ENCODE peak calls at places on chromosome 7, in nine cellular contexts. C is foreskin fibroblast, K is fibroblast of lung, O is cardiac fibroblast, I is fibroblast of the aortic adventitia, Z is neural crest cell, F is dorsolateral prefrontal cortex, M is thoracic aorta, J is Caco-2. S is an unnamed sample.
A peak's percentile ranks its signal among the peaks of the same experiment; 100 is the strongest.

GRCh38 chr7:158407581-158408331 is 179.9 kb downstream of the PTPRN2 start:
- DNase-seq in C (peak; percentile 13), K (peak; percentile 17), O (peak; percentile 55), I (no peak), Z (no peak), F (no peak), M (no peak), J (no peak), S (no peak)

GRCh38 chr7:137816696-137817320 is 30.0 kb downstream of the DGKI start:
- DNase-seq in C (peak; percentile 69), K (no peak), O (peak; percentile 55), I (peak; percentile 66), Z (no peak), F (no peak), M (no peak), J (no peak), S (no peak)

GRCh38 chr7:139680676-139681462 is 96.9 kb downstream of the HIPK2 start:
- DNase-seq in C (peak; percentile 96), K (peak; percentile 99), O (peak; percentile 99), I (peak; percentile 96), Z (no peak), F (peak; percentile 85), M (peak; percentile 92), J (no peak), S (peak; percentile 72)

GRCh38 chr7:106488465-106488864 is 172.5 kb downstream of the CCDC71L start:
- DNase-seq in C (no peak), K (no peak), O (no peak), I (no peak), Z (no peak), F (no peak), M (no peak), J (no peak), S (no peak)

GRCh38 chr7:30312186-30312585 is 27.8 kb downstream of the ZNRF2 start:
- DNase-seq in C (no peak), K (peak; percentile 42), O (no peak), I (no peak), Z (no peak), F (no peak), M (no peak), J (no peak), S (no peak)

GRCh38 chr7:73827568-73828106 is 3.2 kb upstream of the CLDN4 start:
- DNase-seq in C (no peak), K (no peak), O (no peak), I (no peak), Z (no peak), F (no peak), M (no peak), J (peak; percentile 80), S (no peak)

GRCh38 chr7:112414855-112415490 is 35.3 kb upstream of the IFRD1 start:
- DNase-seq in C (peak; percentile 63), K (peak; percentile 27), O (peak; percentile 72), I (peak; percentile 60), Z (no peak), F (no peak), M (no peak), J (no peak), S (no peak)

GRCh38 chr7:26265499-26266075 is 26.1 kb upstream of the SNX10 start:
- DNase-seq in C (no peak), K (peak; percentile 2), O (no peak), I (no peak), Z (no peak), F (no peak), M (no peak), J (no peak), S (no peak)

GRCh38 chr7:90923576-90923975 is 327.5 kb downstream of the CDK14 start:
- DNase-seq in C (peak; percentile 19), K (no peak), O (no peak), I (no peak), Z (no peak), F (no peak), M (no peak), J (no peak), S (no peak)

GRCh38 chr7:155669717-155670505 is 25.4 kb downstream of the RBM33 start:
- DNase-seq in C (peak; percentile 85), K (peak; percentile 47), O (peak; percentile 57), I (peak; percentile 53), Z (no peak), F (no peak), M (no peak), J (no peak), S (no peak)

GRCh38 chr7:135879238-135879637 is 97.9 kb downstream of the MTPN start:
- DNase-seq in C (no peak), K (peak; percentile 86), O (peak; percentile 34), I (peak; percentile 42), Z (no peak), F (no peak), M (no peak), J (no peak), S (no peak)

DNA sequence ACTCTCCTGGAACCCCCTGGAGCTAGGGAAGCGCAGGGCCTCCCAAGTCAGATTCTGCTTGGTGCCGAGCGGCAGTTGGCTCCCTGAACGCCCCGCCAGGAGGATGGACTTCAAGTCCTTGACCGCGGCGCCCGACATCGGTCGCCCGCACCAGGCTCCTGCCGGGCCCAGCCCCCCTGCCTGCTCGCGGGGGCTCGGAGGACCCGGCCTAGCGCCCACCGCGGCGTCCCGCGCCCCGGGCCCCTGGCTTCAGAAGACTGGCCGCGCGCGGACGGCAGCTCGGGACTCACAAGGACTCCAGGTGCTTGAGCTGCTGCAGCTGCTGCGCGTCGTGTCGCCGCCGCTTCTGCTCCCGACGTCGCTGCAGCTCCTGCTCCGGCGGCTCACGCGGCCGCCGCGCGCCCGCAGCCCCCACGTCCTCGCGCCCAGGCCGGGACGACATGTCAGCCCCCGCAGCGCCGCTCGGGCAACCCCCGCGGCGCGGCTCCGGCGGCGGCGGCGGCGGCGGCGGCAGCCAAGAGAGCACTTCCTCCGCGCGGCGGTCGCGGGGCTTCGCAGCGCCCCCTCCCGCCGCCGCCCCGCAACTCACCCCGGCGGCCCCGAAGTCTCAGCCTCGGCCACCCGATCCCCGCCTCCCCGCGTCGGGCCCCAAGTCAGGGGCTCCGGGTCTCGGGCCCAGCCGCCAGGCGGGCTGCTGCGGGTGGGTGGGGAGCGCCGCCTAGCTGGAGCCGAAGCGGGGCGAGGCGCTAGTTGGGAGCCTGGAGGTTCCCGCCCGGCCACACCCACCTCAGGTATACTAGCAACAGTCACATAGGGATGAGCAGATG is at the start of gene RP9:
- DNase-seq in C (peak; percentile 86), K (peak; percentile 63), O (peak; percentile 51), I (peak; percentile 37), Z (peak; percentile 72), F (peak; percentile 70), M (no peak), J (peak; percentile 84), S (peak; percentile 76)
- TF ChIP-seq CTCF in C (peak; percentile 16), K (peak; percentile 10), O (no peak), I (peak; percentile 38), Z (peak; percentile 68), F (peak; percentile 73), M (peak; percentile 39), J (peak; percentile 61), S (peak; percentile 53)

GRCh38 chr7:43353902-43354301 is 229.0 kb upstream of the STK17A start:
- DNase-seq in C (no peak), K (no peak), O (peak; percentile 5), I (no peak), Z (no peak), F (no peak), M (no peak), J (no peak), S (no peak)
- TF ChIP-seq CTCF in C (no peak), K (no peak), O (peak; percentile 8), I (no peak), Z (peak; percentile 22), F (no peak), M (no peak), J (no peak), S (no peak)

GRCh38 chr7:115676707-115677106 is 353.9 kb downstream of the TFEC start:
- DNase-seq in C (no peak), K (no peak), O (no peak), I (no peak), Z (no peak), F (no peak), M (no peak), J (no peak), S (no peak)

GRCh38 chr7:115679423-115679822 is 351.1 kb downstream of the TFEC start:
- DNase-seq in C (peak; percentile 14), K (no peak), O (no peak), I (no peak), Z (no peak), F (no peak), M (no peak), J (no peak), S (no peak)

GRCh38 chr7:115679976-115680375 is 350.6 kb downstream of the TFEC start:
- DNase-seq in C (peak; percentile 69), K (peak; percentile 44), O (peak; percentile 51), I (peak; percentile 68), Z (peak; percentile 5), F (no peak), M (no peak), J (no peak), S (no peak)

GRCh38 chr7:115678049-115678982 is 352.2 kb downstream of the TFEC start:
- DNase-seq in C (peak; percentile 91), K (peak; percentile 25), O (peak; percentile 4), I (peak; percentile 65), Z (no peak), F (no peak), M (no peak), J (no peak), S (no peak)

GRCh38 chr7:115676080-115676479 is 354.5 kb downstream of the TFEC start:
- DNase-seq in C (peak; percentile 53), K (peak; percentile 48), O (peak; percentile 15), I (peak; percentile 79), Z (peak; percentile 3), F (no peak), M (no peak), J (peak; percentile 63), S (peak; percentile 20)
- TF ChIP-seq CTCF in C (peak; percentile 15), K (peak; percentile 58), O (no peak), I (peak; percentile 43), Z (peak; percentile 29), F (no peak), M (no peak), J (peak; percentile 58), S (no peak)

DNA sequence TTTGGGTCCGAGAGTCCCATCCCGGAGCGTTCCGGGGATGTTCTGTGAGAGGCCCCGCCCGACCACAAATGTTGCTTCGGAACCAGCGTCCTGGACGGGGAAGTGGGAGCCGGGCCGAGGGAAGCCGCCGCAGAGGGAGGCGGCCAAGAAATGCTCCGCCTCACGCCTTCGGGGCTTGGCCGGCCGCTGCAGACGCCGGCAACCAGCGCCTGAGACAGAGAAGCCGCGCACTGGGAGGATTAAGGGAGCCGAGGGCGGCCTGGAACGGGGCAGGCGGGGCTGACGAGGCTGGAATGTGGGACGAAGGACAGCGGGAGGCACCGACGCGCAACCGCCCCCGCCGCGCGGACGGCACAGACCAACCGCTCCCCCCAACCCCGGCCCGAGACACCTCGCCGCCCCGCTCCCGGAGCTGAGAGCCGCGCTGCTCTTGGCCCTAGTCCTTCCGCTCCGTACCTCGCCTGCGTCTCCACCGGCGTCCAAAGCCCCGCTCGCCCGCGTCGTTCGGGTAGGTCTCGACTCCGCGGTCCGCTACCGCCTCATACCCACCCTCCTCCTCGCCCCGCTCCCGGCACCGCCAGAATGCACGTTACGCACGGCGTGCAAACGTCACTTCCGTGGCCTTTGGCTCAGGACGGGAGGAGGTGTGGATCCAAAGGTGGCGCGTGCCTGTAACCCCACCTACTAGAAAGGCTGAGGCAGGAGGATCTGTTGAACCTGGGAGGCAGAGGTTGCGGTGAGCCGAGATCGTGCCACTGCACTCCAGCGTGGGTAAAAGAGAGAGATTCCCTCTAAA is 36.7 kb upstream of the KCTD7 start:
- DNase-seq in C (peak; percentile 96), K (peak; percentile 86), O (peak; percentile 87), I (peak; percentile 87), Z (peak; percentile 77), F (peak; percentile 95), M (peak; percentile 69), J (peak; percentile 95), S (peak; percentile 92)
- TF ChIP-seq CTCF in C (no peak), K (no peak), O (no peak), I (no peak), Z (no peak), F (no peak), M (no peak), J (no peak), S (no peak)